ENCODE peak calls at places on chromosomes 7 and 10, in four cellular contexts. G is activated CD4-positive, alpha-beta T cell treated with anti-CD3 and anti-CD28 coated beads, Interleukin-2, amount 50 U/mL, for 1 hour; S is posterior cingulate gyrus; N is HepG2. F is an unnamed sample.
A peak's percentile ranks its signal among the peaks of the same experiment; 100 is the strongest.

GRCh38 chr7:85384376-85384775 is 197.5 kb upstream of the SEMA3D start:
- DNase-seq in S (no peak), N (no peak), G (no peak), F (no peak)

GRCh38 chr10:60611291-60611747 is 167.0 kb upstream of the CDK1 start:
- DNase-seq in S (no peak), N (peak; percentile 15), G (no peak), F (no peak)

GRCh38 chr10:101694056-101694673 is 805 bp downstream of the FBXW4 start:
- DNase-seq in S (peak; percentile 45), G (peak; percentile 65), N (peak; percentile 10), F (peak; percentile 52)

GRCh38 chr10:127527891-127528290 is 21.2 kb upstream of the NPS start:
- DNase-seq in N (no peak), G (no peak), S (peak; percentile 33), F (no peak)

GRCh38 chr7:101094791-101095375 is 9.6 kb downstream of the TRIM56 start:
- DNase-seq in G (no peak), N (peak; percentile 58), S (no peak), F (peak; percentile 63)

GRCh38 chr7:91248996-91249395 is 15.2 kb upstream of the FZD1 start:
- DNase-seq in N (no peak), G (no peak), S (no peak), F (no peak)

GRCh38 chr10:78458983-78459638 is 425.4 kb downstream of the RPS24 start:
- DNase-seq in G (no peak), N (peak; percentile 99), S (no peak), F (no peak)

GRCh38 chr10:91007656-91008055 is 86.8 kb upstream of the ANKRD1 start:
- DNase-seq in S (no peak), G (no peak), N (no peak), F (no peak)

GRCh38 chr10:52314007-52314821 is at the start of gene DKK1:
- DNase-seq in N (peak; percentile 91), S (no peak), G (no peak), F (peak; percentile 80)

GRCh38 chr10:89966211-89966610 is 264.8 kb downstream of the KIF20B start:
- DNase-seq in N (no peak), S (no peak), G (no peak), F (no peak)

GRCh38 chr7:120180221-120180620 is 92.8 kb upstream of the KCND2 start:
- DNase-seq in S (no peak), G (no peak), N (no peak), F (no peak)

GRCh38 chr10:79222186-79222585 is 125.1 kb upstream of the PPIF start:
- DNase-seq in N (no peak), G (no peak), S (no peak), F (no peak)

GRCh38 chr7:101816499-101817030 is 861 bp upstream of the CUX1 start:
- DNase-seq in N (no peak), G (no peak), S (peak; percentile 30), F (peak; percentile 62)

GRCh38 chr7:46139079-46139478 is 218.0 kb upstream of the IGFBP3 start:
- DNase-seq in S (no peak), N (no peak), G (no peak), F (no peak)

GRCh38 chr10:91022924-91023707 is 102.2 kb upstream of the ANKRD1 start:
- DNase-seq in N (no peak), G (no peak), S (peak; percentile 36), F (no peak)

GRCh38 chr10:51729822-51730530 is 30.6 kb upstream of the CSTF2T start:
- DNase-seq in G (no peak), N (peak; percentile 48), S (no peak), F (no peak)

GRCh38 chr10:25226775-25227682 is 52.2 kb downstream of the GPR158 start:
- DNase-seq in G (no peak), S (no peak), N (peak; percentile 21), F (peak; percentile 33)

GRCh38 chr10:70253878-70254765 is 20.9 kb upstream of the PPA1 start:
- DNase-seq in N (no peak), S (no peak), G (no peak), F (no peak)

F was measured in BE2C.